ENCODE peak calls at places on chromosomes 3 and 15, in four cellular contexts. One of them, this sample, is unnamed.

GRCh38 chr3:123723527-123724168 is 138.8 kb upstream of the HACD2 start:
- DNase-seq in spleen: no peak
- DNase-seq in stomach: peak
- DNase-seq in heart left ventricle: peak
- DNase-seq in this sample: no peak

GRCh38 chr3:119181765-119182164 is 8.4 kb downstream of the UPK1B start:
- DNase-seq in spleen: no peak
- DNase-seq in stomach: peak
- DNase-seq in heart left ventricle: no peak
- DNase-seq in this sample: no peak

GRCh38 chr15:68887120-68887519 is 43.2 kb upstream of the SPESP1 start:
- DNase-seq in heart left ventricle: no peak
- DNase-seq in stomach: no peak
- DNase-seq in spleen: no peak
- DNase-seq in this sample: no peak

GRCh38 chr3:65425880-65426279 is 612.8 kb downstream of the MAGI1 start:
- DNase-seq in stomach: no peak
- DNase-seq in spleen: no peak
- DNase-seq in heart left ventricle: no peak
- DNase-seq in this sample: no peak

GRCh38 chr3:172106989-172107388 is 67.6 kb downstream of the FNDC3B start:
- DNase-seq in stomach: peak
- DNase-seq in spleen: peak
- DNase-seq in heart left ventricle: no peak
- DNase-seq in this sample: no peak

GRCh38 chr3:104750581-104750980 is 616.1 kb upstream of the ALCAM start:
- DNase-seq in stomach: no peak
- DNase-seq in spleen: no peak
- DNase-seq in heart left ventricle: no peak
- DNase-seq in this sample: no peak

GRCh38 chr3:133457025-133457424 is 57.2 kb downstream of the BFSP2 start:
- DNase-seq in spleen: no peak
- DNase-seq in stomach: no peak
- DNase-seq in heart left ventricle: no peak
- DNase-seq in this sample: no peak

GRCh38 chr15:83695246-83695645 is 41.3 kb downstream of the ADAMTSL3 start:
- DNase-seq in stomach: no peak
- DNase-seq in heart left ventricle: no peak
- DNase-seq in spleen: no peak
- DNase-seq in this sample: no peak

GRCh38 chr3:138694287-138695007 is 85.9 kb downstream of the FAIM start:
- DNase-seq in stomach: no peak
- DNase-seq in spleen: no peak
- DNase-seq in heart left ventricle: no peak
- DNase-seq in this sample: no peak

GRCh38 chr3:18189651-18190050 is 235.5 kb downstream of the SATB1 start:
- DNase-seq in stomach: no peak
- DNase-seq in heart left ventricle: no peak
- DNase-seq in spleen: no peak
- DNase-seq in this sample: no peak

GRCh38 chr3:177615015-177615414 is 417.7 kb upstream of the TBL1XR1 start:
- DNase-seq in heart left ventricle: peak
- DNase-seq in stomach: peak
- DNase-seq in spleen: no peak
- DNase-seq in this sample: no peak

GRCh38 chr15:71374607-71375352 is 259.5 kb downstream of the THSD4 start:
- DNase-seq in spleen: no peak
- DNase-seq in heart left ventricle: no peak
- DNase-seq in stomach: no peak
- DNase-seq in this sample: no peak

GRCh38 chr15:60235951-60236710 is 161.7 kb downstream of the ANXA2 start:
- DNase-seq in stomach: no peak
- DNase-seq in spleen: no peak
- DNase-seq in heart left ventricle: no peak
- DNase-seq in this sample: no peak

GRCh38 chr15:34318277-34319079 is 19.1 kb downstream of the SLC12A6 start:
- DNase-seq in spleen: no peak
- DNase-seq in stomach: peak
- DNase-seq in heart left ventricle: peak
- DNase-seq in this sample: no peak

GRCh38 chr3:17473761-17474160 is 268.7 kb downstream of the TBC1D5 start:
- DNase-seq in heart left ventricle: no peak
- DNase-seq in spleen: no peak
- DNase-seq in stomach: no peak
- DNase-seq in this sample: no peak

GRCh38 chr3:149376728-149377407 is 581 bp downstream of the TM4SF1 start:
- DNase-seq in heart left ventricle: no peak
- DNase-seq in stomach: no peak
- DNase-seq in spleen: no peak
- DNase-seq in this sample: no peak
- H3K4me3 ChIP-seq in heart left ventricle: peak
- H3K4me3 ChIP-seq in stomach: peak
- H3K4me3 ChIP-seq in spleen: peak
- H3K4me3 ChIP-seq in this sample: peak

DNA sequence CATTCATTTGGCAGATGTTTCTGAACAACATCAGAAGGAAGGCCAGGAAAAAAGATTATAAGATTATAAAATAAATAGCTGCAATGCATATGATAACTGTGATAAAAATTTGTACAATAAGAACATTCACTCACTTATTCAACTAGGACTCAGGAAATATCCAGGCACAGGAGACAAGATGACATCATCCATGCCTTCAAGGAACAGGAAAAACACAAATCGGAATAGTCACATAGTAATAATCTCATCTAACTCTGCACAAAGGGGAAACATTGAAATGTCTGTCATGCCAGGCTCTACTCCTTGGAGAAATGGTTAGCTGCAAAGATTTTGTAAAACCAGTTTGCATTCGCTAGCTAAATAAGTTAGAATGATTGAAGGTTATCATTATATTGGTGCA is 233.5 kb upstream of the AGTR1 start:
- DNase-seq in spleen: no peak
- DNase-seq in stomach: no peak
- DNase-seq in heart left ventricle: no peak
- DNase-seq in this sample: no peak
- H3K27ac ChIP-seq in spleen: no peak
- H3K27ac ChIP-seq in stomach: no peak
- H3K27ac ChIP-seq in heart left ventricle: no peak
- H3K27ac ChIP-seq in this sample: no peak

GRCh38 chr3:157077565-157077991 is 82.4 kb downstream of the CCNL1 start:
- DNase-seq in heart left ventricle: no peak
- DNase-seq in spleen: no peak
- DNase-seq in stomach: peak
- DNase-seq in this sample: no peak
- TF ChIP-seq CTCF in heart left ventricle: no peak
- TF ChIP-seq CTCF in spleen: no peak
- TF ChIP-seq CTCF in stomach: no peak
- TF ChIP-seq CTCF in this sample: no peak

GRCh38 chr3:13067778-13068177 is 5.5 kb downstream of the IQSEC1 start:
- DNase-seq in stomach: no peak
- DNase-seq in heart left ventricle: no peak
- DNase-seq in spleen: no peak
- DNase-seq in this sample: no peak
- H3K4me3 ChIP-seq in stomach: no peak
- H3K4me3 ChIP-seq in heart left ventricle: no peak
- H3K4me3 ChIP-seq in spleen: no peak
- H3K4me3 ChIP-seq in this sample: no peak

GRCh38 chr3:126167550-126167949 is 12.8 kb downstream of the ALDH1L1 start:
- DNase-seq in stomach: no peak
- DNase-seq in spleen: no peak
- DNase-seq in heart left ventricle: no peak
- DNase-seq in this sample: no peak

GRCh38 chr3:126166009-126166408 is 14.4 kb downstream of the ALDH1L1 start:
- DNase-seq in spleen: no peak
- DNase-seq in heart left ventricle: no peak
- DNase-seq in stomach: no peak
- DNase-seq in this sample: no peak

GRCh38 chr3:126170073-126170916 is 10.1 kb downstream of the ALDH1L1 start:
- DNase-seq in spleen: no peak
- DNase-seq in stomach: no peak
- DNase-seq in heart left ventricle: no peak
- DNase-seq in this sample: no peak
- H3K27ac ChIP-seq in spleen: no peak
- H3K27ac ChIP-seq in stomach: no peak
- H3K27ac ChIP-seq in heart left ventricle: no peak
- H3K27ac ChIP-seq in this sample: no peak

DNA sequence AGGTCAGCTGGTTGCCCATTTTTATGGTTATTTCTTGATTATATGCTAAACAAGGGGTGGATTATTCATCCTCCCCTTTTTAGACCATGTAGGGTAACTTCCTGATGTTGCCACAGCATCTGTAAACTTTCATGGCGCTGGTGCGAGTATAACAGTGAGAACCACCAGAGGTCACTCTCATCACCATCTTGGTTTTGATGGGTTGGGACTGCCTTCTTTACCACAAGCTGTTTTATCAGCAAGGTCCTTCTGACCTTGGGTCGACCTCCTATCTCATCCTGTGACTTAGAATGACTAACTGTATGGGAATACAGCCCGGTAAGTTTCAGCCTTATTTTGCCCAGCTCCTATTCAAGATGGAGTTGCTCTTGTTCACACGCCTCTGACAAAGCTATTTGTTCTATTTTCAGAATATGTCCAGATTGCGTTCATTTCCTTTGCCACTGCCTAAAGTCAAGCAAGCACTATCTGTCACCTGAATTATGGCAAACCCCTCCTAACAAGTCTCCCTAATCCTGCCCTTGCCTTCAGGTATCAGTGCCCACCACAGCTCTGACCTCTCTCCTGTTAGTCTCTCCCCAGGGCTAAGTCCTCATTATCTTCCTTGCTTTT is 308.5 kb downstream of the ROBO2 start:
- DNase-seq in heart left ventricle: no peak
- DNase-seq in stomach: no peak
- DNase-seq in spleen: no peak
- DNase-seq in this sample: no peak
- TF ChIP-seq CTCF in heart left ventricle: no peak
- TF ChIP-seq CTCF in stomach: no peak
- TF ChIP-seq CTCF in spleen: no peak
- TF ChIP-seq CTCF in this sample: no peak

DNA sequence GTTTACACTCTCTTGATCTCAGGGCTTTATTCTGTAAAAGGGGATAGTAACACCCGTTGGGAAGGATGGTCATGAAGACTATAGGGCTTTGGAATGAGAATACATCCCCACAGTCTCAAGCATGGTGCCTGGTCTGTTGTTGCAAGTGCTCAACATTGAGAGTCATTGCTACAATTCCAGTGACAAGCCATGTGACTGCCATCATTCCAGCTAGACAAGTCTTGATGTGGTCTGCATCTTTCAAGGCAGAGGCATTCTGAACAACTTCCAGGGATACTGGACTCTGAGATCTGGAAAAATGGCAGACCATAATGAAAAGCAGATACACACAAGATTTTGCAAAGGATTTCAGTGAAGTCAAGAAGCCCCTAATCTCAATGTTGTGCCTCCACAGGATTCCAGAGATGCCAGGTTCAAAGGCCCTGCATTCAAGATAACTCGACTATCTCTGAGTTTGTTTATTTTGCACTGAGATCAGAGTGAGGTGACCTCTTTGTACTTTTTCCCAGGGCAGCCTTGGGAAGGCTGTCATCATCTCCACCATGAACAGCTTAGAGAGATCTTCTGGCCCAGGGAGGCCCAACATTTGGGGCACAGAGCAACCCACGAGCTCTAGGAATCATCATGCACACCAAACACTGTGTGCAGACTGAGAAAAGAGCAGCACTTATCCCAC is 33.3 kb downstream of the TRIM42 start:
- DNase-seq in stomach: no peak
- DNase-seq in spleen: no peak
- DNase-seq in heart left ventricle: no peak
- DNase-seq in this sample: no peak
- H3K4me3 ChIP-seq in stomach: no peak
- H3K4me3 ChIP-seq in spleen: no peak
- H3K4me3 ChIP-seq in heart left ventricle: no peak
- H3K4me3 ChIP-seq in this sample: no peak

DNA sequence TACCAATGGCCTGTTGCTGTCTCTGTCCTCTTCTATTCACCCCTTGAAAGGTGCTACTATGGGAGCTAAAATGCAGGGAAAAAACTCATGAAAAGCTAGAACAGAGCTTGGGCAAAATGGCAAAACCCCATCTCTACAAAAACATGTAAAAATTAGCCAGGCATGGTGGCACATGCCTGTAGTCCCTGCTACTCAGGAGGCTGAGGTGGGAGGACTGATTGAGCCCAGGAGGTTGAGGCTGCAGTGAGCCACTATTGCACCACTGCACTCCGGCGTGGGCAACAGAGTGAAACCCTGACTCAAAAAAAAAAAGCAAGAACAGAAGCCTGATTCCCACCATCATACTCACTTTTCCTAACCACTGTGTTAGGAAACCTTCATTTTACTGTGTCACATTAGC is 1.9 kb downstream of the MAP4 start:
- DNase-seq in stomach: no peak
- DNase-seq in heart left ventricle: no peak
- DNase-seq in spleen: no peak
- DNase-seq in this sample: no peak
- H3K27ac ChIP-seq in stomach: peak
- H3K27ac ChIP-seq in heart left ventricle: peak
- H3K27ac ChIP-seq in spleen: peak
- H3K27ac ChIP-seq in this sample: peak

DNA sequence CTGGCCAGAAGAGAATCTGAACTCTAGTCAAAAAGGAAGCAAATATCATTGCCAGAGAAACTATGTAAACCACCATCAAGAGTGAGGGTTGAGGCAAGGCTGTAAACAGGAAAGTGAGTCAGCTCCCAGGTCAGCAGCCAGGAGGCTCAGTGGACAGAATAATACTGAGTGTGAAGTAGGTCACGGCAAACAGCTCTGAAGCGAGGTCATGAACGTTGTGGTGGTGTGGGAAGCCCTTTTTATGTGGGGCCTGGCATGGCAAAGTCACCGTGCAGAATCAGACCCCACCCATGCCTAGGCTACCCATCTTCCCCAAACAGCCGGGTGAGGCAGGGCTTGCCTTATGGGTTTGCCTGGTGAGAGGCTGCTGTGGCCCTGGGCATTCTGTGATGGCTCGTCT is 43.9 kb downstream of the THBS1 start:
- DNase-seq in heart left ventricle: peak
- DNase-seq in stomach: peak
- DNase-seq in spleen: peak
- DNase-seq in this sample: no peak
- TF ChIP-seq CTCF in heart left ventricle: no peak
- TF ChIP-seq CTCF in stomach: no peak
- TF ChIP-seq CTCF in spleen: no peak
- TF ChIP-seq CTCF in this sample: no peak